ENCODE peak calls at places on chromosome 15, in six cellular contexts. Q is PC-3; O is activated CD8-positive, alpha-beta T cell treated with anti-CD3 and anti-CD28 coated beads, Interleukin-2, amount 10 ng/mL, durations not matched to agents 7 days and 5 days; B is stimulated activated CD4-positive, alpha-beta T cell treated with anti-CD3 and anti-CD28 coated beads, Interleukin-4, amount 100 ng/mL, for 24 hours; W is EH; P is HL-60. Z is an unnamed sample.

GRCh38 chr15:101613130-101614000 is 38.8 kb downstream of the TM2D3 start:
- DNase-seq in Q (peak; percentile 10), O (no peak), B (no peak), W (peak; percentile 57), P (no peak), Z (peak; percentile 51)

GRCh38 chr15:68868296-68868695 is 47.6 kb upstream of the ANP32A start:
- DNase-seq in Q (no peak), O (no peak), B (no peak), W (no peak), P (no peak), Z (no peak)

GRCh38 chr15:33074942-33075341 is 119.6 kb downstream of the FMN1 start:
- DNase-seq in Q (peak; percentile 58), O (no peak), B (no peak), W (no peak), P (no peak), Z (no peak)

GRCh38 chr15:38176155-38176554 is 76.5 kb upstream of the SPRED1 start:
- DNase-seq in Q (peak; percentile 73), O (no peak), B (no peak), W (peak; percentile 66), P (no peak), Z (peak; percentile 79)

GRCh38 chr15:92818658-92819311 is 81.3 kb upstream of the CHD2 start:
- DNase-seq in Q (no peak), O (no peak), B (peak; percentile 19), W (no peak), P (no peak), Z (peak; percentile 53)

GRCh38 chr15:69591905-69592508 is 139.4 kb downstream of the RPLP1 start:
- DNase-seq in Q (peak; percentile 92), O (no peak), B (no peak), W (no peak), P (no peak), Z (no peak)

GRCh38 chr15:100107151-100107550 is 234.6 kb downstream of the ADAMTS17 start:
- DNase-seq in Q (no peak), O (no peak), B (no peak), W (no peak), P (no peak), Z (no peak)

GRCh38 chr15:24954783-24955548 is at the start of the genes SNRPN and SNURF:
- DNase-seq in Q (peak; percentile 57), O (peak; percentile 73), B (peak; percentile 62), W (peak; percentile 77), P (peak; percentile 28), Z (peak; percentile 85)

GRCh38 chr15:63945005-63945788 is 101.1 kb downstream of the DAPK2 start:
- DNase-seq in Q (peak; percentile 65), O (peak; percentile 80), B (peak; percentile 74), W (peak; percentile 64), P (peak; percentile 18), Z (peak; percentile 65)

GRCh38 chr15:101101676-101102075 is 150.2 kb downstream of the CHSY1 start:
- DNase-seq in Q (no peak), O (no peak), B (no peak), W (no peak), P (no peak), Z (no peak)

GRCh38 chr15:39770748-39771689 is 11.6 kb downstream of the FSIP1 start:
- DNase-seq in Q (no peak), O (no peak), B (no peak), W (peak; percentile 94), P (no peak), Z (peak; percentile 54)

GRCh38 chr15:41996921-41997592 is 23.8 kb downstream of the PLA2G4E start:
- DNase-seq in Q (no peak), O (no peak), B (no peak), W (no peak), P (no peak), Z (no peak)

GRCh38 chr15:56227780-56228179 is 15.9 kb downstream of the RFX7 start:
- DNase-seq in Q (no peak), O (no peak), B (no peak), W (no peak), P (no peak), Z (no peak)

GRCh38 chr15:77042245-77042644 is 28.7 kb downstream of the TSPAN3 start:
- DNase-seq in Q (no peak), O (peak; percentile 20), B (no peak), W (no peak), P (no peak), Z (no peak)

GRCh38 chr15:84736375-84736774 is 12.0 kb upstream of the ZNF592 start:
- DNase-seq in Q (no peak), O (peak; percentile 88), B (peak; percentile 79), W (no peak), P (no peak), Z (no peak)

GRCh38 chr15:62464705-62465104 is 299.6 kb upstream of the C2CD4B start:
- DNase-seq in Q (no peak), O (no peak), B (no peak), W (peak; percentile 96), P (no peak), Z (peak; percentile 81)

GRCh38 chr15:25684521-25685215 is 178.5 kb downstream of the ATP10A start:
- DNase-seq in Q (peak; percentile 63), O (no peak), B (no peak), W (peak; percentile 90), P (no peak), Z (peak; percentile 89)